ENCODE peak calls at places on chromosomes 4 and X, in five cellular contexts. I is hepatocyte, L is BJ, Q is ovary, H is uterus. Z is an unnamed sample.

GRCh38 chrX:96183843-96184242 is 500.8 kb upstream of the DIAPH2 start:
- DNase-seq in Q (no peak), H (no peak), L (no peak), I (peak; percentile 11), Z (no peak)

GRCh38 chr4:179307297-179308136 is 1865.3 kb upstream of the AGA start:
- DNase-seq in I (peak; percentile 63), Q (no peak), L (no peak), H (no peak), Z (no peak)

GRCh38 chr4:88107406-88108107 is 50.9 kb downstream of the ABCG2 start:
- DNase-seq in I (peak; percentile 50), Q (no peak), H (no peak), L (no peak), Z (no peak)

GRCh38 chr4:170339522-170339921 is 249.8 kb upstream of the AADAT start:
- DNase-seq in L (no peak), Q (no peak), H (no peak), I (peak; percentile 28), Z (no peak)

GRCh38 chr4:7281316-7282093 is 89.2 kb downstream of the SORCS2 start:
- DNase-seq in Q (no peak), I (no peak), H (no peak), L (no peak), Z (no peak)

GRCh38 chr4:119510750-119511149 is 117.9 kb downstream of the PDE5A start:
- DNase-seq in H (no peak), L (peak; percentile 56), I (no peak), Q (no peak), Z (no peak)

GRCh38 chrX:23803931-23804381 is 21.0 kb downstream of the SAT1 start:
- DNase-seq in Q (no peak), I (peak; percentile 67), L (no peak), H (no peak), Z (no peak)

GRCh38 chr4:106529348-106530033 is 160.9 kb upstream of the GIMD1 start:
- DNase-seq in I (no peak), H (no peak), L (no peak), Q (no peak), Z (no peak)

GRCh38 chrX:24110049-24110448 is 39.5 kb upstream of the ZFX start:
- DNase-seq in Q (no peak), I (no peak), L (no peak), H (no peak), Z (peak; percentile 63)

GRCh38 chr4:7074423-7074822 is 6.6 kb upstream of the GRPEL1 start:
- DNase-seq in Q (no peak), H (no peak), L (no peak), I (no peak), Z (no peak)

GRCh38 chr4:186624951-186625350 is 69.6 kb upstream of the MTNR1A start:
- DNase-seq in H (no peak), L (peak; percentile 89), I (no peak), Q (no peak), Z (no peak)

GRCh38 chr4:158811704-158812103 is 42.9 kb downstream of the FNIP2 start:
- DNase-seq in L (no peak), I (no peak), H (no peak), Q (no peak), Z (no peak)

GRCh38 chr4:158599150-158599549 is 72.5 kb downstream of the C4orf46 start:
- DNase-seq in I (no peak), L (no peak), H (no peak), Q (no peak), Z (no peak)

GRCh38 chr4:38190717-38191178 is 230.6 kb downstream of the PTTG2 start:
- DNase-seq in H (no peak), L (peak; percentile 20), I (no peak), Q (peak; percentile 35), Z (no peak)

GRCh38 chr4:119049342-119049741 is 86.3 kb upstream of the MYOZ2 start:
- DNase-seq in H (no peak), L (no peak), I (no peak), Q (no peak), Z (no peak)

GRCh38 chr4:145583656-145584055 is 35.5 kb upstream of the MMAA start:
- DNase-seq in Q (no peak), L (no peak), H (no peak), I (no peak), Z (no peak)

GRCh38 chr4:94410678-94411206 is 41.0 kb upstream of the PDLIM5 start:
- DNase-seq in H (peak; percentile 85), I (peak; percentile 8), Q (peak; percentile 54), L (no peak), Z (no peak)

GRCh38 chr4:183348706-183349659 is 26.8 kb upstream of the CLDN24 start:
- DNase-seq in Q (no peak), H (no peak), L (peak; percentile 93), I (no peak), Z (no peak)

GRCh38 chr4:38837849-38838248 is 18.8 kb downstream of the TLR6 start:
- DNase-seq in I (no peak), L (no peak), Q (no peak), H (no peak), Z (no peak)

GRCh38 chrX:70907900-70908299 is 611 bp downstream of the TEX11 start:
- DNase-seq in I (no peak), Q (no peak), L (no peak), H (no peak), Z (no peak)

GRCh38 chrX:3262906-3263305 is 83.5 kb downstream of the MXRA5 start:
- DNase-seq in H (no peak), L (peak; percentile 67), I (peak; percentile 69), Q (no peak), Z (no peak)

GRCh38 chrX:23783569-23784486 is 855 bp downstream of the SAT1 start:
- DNase-seq in Q (no peak), L (no peak), I (no peak), H (no peak), Z (no peak)

GRCh38 chr4:7288751-7289523 is 96.6 kb downstream of the SORCS2 start:
- DNase-seq in L (no peak), I (no peak), H (no peak), Q (no peak), Z (no peak)

GRCh38 chr4:77578145-77578544 is 27.5 kb upstream of the CXCL13 start:
- DNase-seq in I (no peak), L (no peak), Q (no peak), H (no peak), Z (no peak)

GRCh38 chrX:130264573-130264972 is 4.1 kb downstream of the ZNF280C start:
- DNase-seq in I (no peak), H (no peak), Q (no peak), L (no peak), Z (no peak)

GRCh38 chr4:8081171-8081570 is 77.4 kb downstream of the ABLIM2 start:
- DNase-seq in H (no peak), I (no peak), Q (no peak), L (no peak), Z (no peak)

DNA sequence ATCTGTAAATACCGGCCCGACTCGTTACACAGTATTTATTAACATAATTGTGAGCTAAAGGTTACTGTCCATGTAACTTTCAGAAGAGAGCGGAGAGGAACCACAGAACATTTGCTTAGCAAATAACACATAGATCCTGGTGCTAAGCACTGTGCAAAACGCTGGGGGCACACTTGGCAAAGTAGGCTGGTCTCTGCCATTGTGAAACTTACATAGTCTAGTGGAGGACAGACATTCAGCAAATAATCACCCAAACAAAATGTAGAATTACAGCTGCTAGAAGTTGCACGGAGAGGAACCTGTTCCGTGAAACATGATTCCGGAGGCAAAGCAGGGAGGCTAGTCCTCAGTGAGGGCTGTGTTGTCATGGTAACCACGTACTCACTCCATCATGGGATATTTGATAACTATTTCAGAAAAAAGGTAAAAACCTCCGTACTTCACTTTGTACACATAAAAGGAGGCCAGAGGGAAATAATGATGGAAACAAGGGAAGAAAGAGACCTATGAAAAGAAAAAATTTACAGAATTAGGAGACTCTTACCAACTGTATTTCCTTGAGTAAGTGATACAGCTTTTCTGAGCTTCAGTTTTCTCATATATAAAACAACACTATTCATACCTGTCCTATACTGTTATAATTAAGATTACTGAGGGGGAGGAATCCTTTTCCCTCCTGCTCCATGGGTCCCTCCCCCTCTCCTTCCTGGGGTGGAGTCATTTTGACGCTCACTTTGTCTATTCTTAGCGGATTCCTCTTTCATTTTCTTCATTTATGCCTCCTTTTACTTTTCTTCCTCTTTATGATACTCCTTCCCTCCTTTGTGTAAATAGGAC is 760 bp upstream of the RASGEF1B start:
- DNase-seq in Q (no peak), H (no peak), L (no peak), I (peak; percentile 69), Z (no peak)
- TF ChIP-seq CTCF in Q (no peak), H (peak; percentile 8), L (peak; percentile 22), I (peak; percentile 39), Z (no peak)

DNA sequence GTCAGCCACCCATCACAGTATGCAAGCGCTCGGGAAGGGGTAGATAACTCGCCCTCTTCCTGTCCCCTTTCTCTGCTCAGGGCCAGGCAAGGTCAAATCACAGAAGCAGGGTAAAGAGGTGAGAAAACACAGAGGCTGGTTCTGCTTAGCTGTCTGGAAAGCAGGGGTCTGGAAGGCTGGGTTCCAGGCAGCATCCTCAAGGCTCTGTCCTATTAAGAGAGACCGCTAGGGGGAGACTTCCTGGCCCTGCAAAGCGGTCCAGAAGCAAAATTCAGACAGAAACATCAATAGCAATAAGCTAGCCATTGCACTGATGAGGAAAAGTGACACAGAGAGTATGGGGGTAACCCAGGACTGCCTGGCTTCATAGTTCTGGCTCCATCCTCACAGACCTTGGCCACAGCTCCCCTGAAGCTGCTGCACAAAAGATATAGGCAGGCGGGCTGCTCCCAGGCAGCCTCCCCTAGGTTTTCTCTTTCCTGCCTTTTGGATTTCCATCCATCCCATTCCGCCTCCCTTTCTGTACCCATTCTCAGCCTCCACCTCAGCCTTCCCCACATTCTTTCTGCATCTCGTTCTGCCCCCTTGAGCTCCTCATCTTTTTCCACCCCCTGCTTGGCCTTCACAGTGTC is 308.5 kb downstream of the EVC2 start:
- DNase-seq in L (no peak), I (peak; percentile 68), Q (no peak), H (no peak), Z (peak; percentile 40)
- TF ChIP-seq CTCF in L (peak; percentile 85), I (peak; percentile 69), Q (no peak), H (no peak), Z (peak; percentile 67)

GRCh38 chr4:135277116-135277979 is 1075.8 kb upstream of the PABPC4L start:
- DNase-seq in H (no peak), I (no peak), L (no peak), Q (no peak), Z (no peak)
- TF ChIP-seq CTCF in H (no peak), I (no peak), L (no peak), Q (no peak), Z (no peak)

GRCh38 chr4:56821394-56822263 is at the start of gene SPINK2:
- DNase-seq in Q (no peak), L (no peak), I (peak; percentile 74), H (no peak), Z (peak; percentile 58)
- TF ChIP-seq CTCF in Q (no peak), L (peak; percentile 12), I (peak; percentile 40), H (no peak), Z (no peak)

DNA sequence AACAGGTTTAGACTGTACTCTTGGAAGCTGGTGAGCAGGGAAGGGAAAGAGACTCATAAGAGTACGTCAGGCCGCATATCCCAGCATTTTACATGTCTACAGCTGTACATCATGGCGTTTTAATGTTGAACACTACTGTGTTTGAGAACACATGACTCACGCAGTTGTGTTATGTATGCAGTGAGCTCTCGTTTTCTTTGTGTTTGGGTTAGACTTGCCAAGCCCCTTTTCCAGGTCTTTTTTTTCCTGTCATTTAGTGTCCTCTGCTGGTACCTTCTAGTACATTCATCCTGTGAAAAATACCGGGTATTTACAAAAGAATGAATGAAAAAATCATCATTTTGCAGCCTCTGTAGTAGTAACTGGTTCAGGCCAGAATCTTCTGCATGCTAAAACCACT is 35.3 kb downstream of the SMS start:
- DNase-seq in I (peak; percentile 48), Q (no peak), L (no peak), H (no peak), Z (no peak)
- TF ChIP-seq CTCF in I (peak; percentile 55), Q (no peak), L (peak; percentile 46), H (peak; percentile 31), Z (no peak)

Z was measured in mesothelial cell of epicardium.